ENCODE peak calls at places on chromosomes 4 and X, in seven cellular contexts. U is stomach; V is fibroblast of lung; P is CD4-positive, alpha-beta T cell; W is breast epithelium; O is ovary; K is brain microvascular endothelial cell. S is an unnamed sample.

GRCh38 chrX:12021708-12022107 is 116.6 kb upstream of the FRMPD4 start:
- DNase-seq in U (no peak), V (peak), P (no peak), W (no peak), O (no peak), K (no peak), S (no peak)

GRCh38 chr4:4591071-4591470 is 49.2 kb upstream of the STX18 start:
- DNase-seq in U (no peak), V (no peak), P (no peak), W (no peak), O (no peak), K (no peak), S (no peak)

GRCh38 chr4:129950217-129950616 is 854.3 kb downstream of the C4orf33 start:
- DNase-seq in U (no peak), V (no peak), P (no peak), W (no peak), O (no peak), K (no peak), S (no peak)

GRCh38 chr4:126827669-126828068 is 805.1 kb upstream of the INTU start:
- DNase-seq in U (no peak), V (no peak), P (no peak), W (no peak), O (no peak), K (no peak), S (no peak)

GRCh38 chrX:44903842-44904530 is 31.0 kb downstream of the KDM6A start:
- DNase-seq in U (no peak), V (no peak), P (no peak), W (no peak), O (no peak), K (no peak), S (no peak)

GRCh38 chrX:25442501-25442900 is 426.7 kb upstream of the ARX start:
- DNase-seq in U (no peak), V (no peak), P (no peak), W (no peak), O (no peak), K (no peak), S (peak)

GRCh38 chr4:184755278-184755677 is 21.4 kb upstream of the CENPU start:
- DNase-seq in U (no peak), V (peak), P (no peak), W (no peak), O (no peak), K (peak), S (no peak)

GRCh38 chrX:2594491-2594890 is 93.7 kb upstream of the DHRSX start:
- DNase-seq in U (no peak), V (no peak), P (no peak), W (no peak), O (no peak), K (no peak), S (no peak)

GRCh38 chr4:93835929-93836328 is 7.4 kb downstream of the ATOH1 start:
- DNase-seq in U (no peak), V (no peak), P (no peak), W (no peak), O (no peak), K (no peak), S (no peak)

GRCh38 chr4:24032371-24032989 is 142.6 kb upstream of the PPARGC1A start:
- DNase-seq in U (peak), V (no peak), P (no peak), W (no peak), O (no peak), K (no peak), S (no peak)

GRCh38 chr4:159829184-159829583 is 726.3 kb downstream of the RAPGEF2 start:
- DNase-seq in U (no peak), V (no peak), P (no peak), W (no peak), O (no peak), K (no peak), S (no peak)

GRCh38 chr4:17577660-17578481 is 873 bp downstream of the LAP3 start:
- DNase-seq in U (peak), V (peak), P (peak), W (peak), O (peak), K (peak), S (no peak)

GRCh38 chr4:99817310-99817885 is 771 bp downstream of the DAPP1 start:
- DNase-seq in U (no peak), V (no peak), P (no peak), W (no peak), O (no peak), K (no peak), S (no peak)

GRCh38 chr4:143313527-143313926 is 23.1 kb upstream of the GAB1 start:
- DNase-seq in U (no peak), V (no peak), P (no peak), W (no peak), O (no peak), K (no peak), S (no peak)

GRCh38 chr4:139825523-139826014 is 159.9 kb downstream of the MGST2 start:
- DNase-seq in U (no peak), V (no peak), P (no peak), W (no peak), O (no peak), K (no peak), S (no peak)

DNA sequence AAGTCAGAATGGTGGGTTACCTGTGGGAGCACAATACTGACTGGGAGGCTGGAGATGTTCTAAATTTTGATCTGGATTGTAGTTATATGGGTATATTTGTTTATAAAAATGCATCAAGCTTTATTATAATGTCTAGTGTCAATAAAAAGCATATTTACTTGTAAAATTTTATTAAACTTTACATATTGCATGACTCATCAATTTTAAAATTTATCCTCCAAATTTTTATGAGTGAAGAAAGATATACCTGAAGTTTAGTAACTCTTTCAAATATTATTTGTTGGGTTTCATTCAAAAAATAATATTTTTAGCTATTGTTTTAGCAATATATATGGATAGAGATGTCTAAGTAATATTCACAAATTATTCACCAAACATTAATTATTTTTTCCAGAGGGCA is 103.0 kb downstream of the ANXA5 start:
- DNase-seq in U (no peak), V (no peak), P (no peak), W (no peak), O (no peak), K (no peak), S (no peak)
- H3K27ac ChIP-seq in U (no peak), V (no peak), P (no peak), W (no peak), O (no peak), K (no peak), S (no peak)

GRCh38 chrX:133794151-133794550 is 191.2 kb downstream of the GPC3 start:
- DNase-seq in U (no peak), V (no peak), P (no peak), W (no peak), O (no peak), K (no peak), S (no peak)
- H3K27ac ChIP-seq in U (no peak), V (no peak), P (no peak), W (no peak), O (no peak), K (no peak), S (no peak)

DNA sequence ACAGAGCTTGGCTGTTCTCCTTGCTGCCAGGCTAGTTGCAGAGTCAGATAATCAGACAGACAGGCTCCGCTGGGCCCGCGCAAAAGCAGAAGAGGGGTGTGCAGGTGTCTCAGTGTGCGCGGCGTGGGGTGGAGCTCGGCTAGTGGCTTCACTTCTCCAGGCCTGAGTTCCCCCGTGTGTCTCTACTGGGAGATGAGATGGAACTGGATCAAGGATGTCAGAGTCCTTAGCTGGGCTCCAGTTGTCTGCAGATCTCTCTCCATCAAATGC is 21.1 kb downstream of the HTRA3 start:
- DNase-seq in U (no peak), V (no peak), P (no peak), W (no peak), O (peak), K (no peak), S (no peak)
- H3K27ac ChIP-seq in U (no peak), V (no peak), P (no peak), W (no peak), O (no peak), K (no peak), S (no peak)

DNA sequence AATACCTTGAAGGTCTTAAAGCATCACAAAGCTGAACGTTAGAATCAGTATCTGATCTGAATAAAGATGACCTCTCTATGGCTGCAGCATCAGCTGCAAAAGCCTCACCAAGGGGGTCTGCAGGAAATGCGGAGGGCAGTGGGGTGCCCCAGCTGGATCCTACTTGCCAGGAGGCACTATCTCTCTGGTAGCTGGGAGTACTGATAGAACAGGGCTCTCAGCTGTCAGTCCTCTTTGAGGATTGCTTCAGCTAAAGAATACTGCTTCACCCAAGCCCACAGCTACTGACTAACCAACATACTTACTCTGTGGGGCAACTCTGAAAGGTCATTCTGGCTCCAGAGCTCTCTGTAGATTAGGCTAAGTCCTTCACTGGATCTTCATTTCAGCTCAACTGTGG is 112.5 kb upstream of the ZFP42 start:
- DNase-seq in U (no peak), V (no peak), P (no peak), W (no peak), O (no peak), K (no peak), S (no peak)
- H3K27ac ChIP-seq in U (no peak), V (no peak), P (no peak), W (no peak), O (no peak), K (no peak), S (no peak)

GRCh38 chr4:152032722-152033131 is 271.9 kb upstream of the GATB start:
- DNase-seq in U (no peak), V (peak), P (no peak), W (no peak), O (no peak), K (peak), S (no peak)

GRCh38 chr4:152029631-152030030 is 268.8 kb upstream of the GATB start:
- DNase-seq in U (no peak), V (no peak), P (no peak), W (no peak), O (no peak), K (no peak), S (no peak)

GRCh38 chr4:152037435-152037834 is 276.6 kb upstream of the GATB start:
- DNase-seq in U (no peak), V (no peak), P (no peak), W (no peak), O (no peak), K (no peak), S (no peak)

GRCh38 chr4:152036626-152037025 is 275.8 kb upstream of the GATB start:
- DNase-seq in U (no peak), V (peak), P (no peak), W (no peak), O (no peak), K (no peak), S (no peak)

DNA sequence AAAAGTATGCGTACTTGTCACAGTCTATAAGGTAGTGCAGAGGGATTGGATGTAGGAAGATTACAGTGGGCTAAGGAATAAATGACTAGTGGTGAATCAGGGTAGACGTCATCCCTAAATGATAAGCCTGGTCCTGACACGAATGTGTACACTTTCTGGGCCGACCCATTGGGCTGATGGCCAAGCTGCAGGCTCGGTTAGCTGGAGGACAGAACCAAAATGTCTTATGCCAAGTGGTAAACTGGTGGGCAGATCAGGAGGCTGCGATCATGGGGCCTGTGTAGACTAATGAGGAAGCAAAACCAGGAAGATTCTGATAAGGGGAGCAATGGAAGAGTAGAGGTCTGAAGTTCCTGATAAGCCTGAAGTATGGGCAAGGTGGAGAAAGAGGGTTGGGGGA is 272.8 kb upstream of the GATB start:
- DNase-seq in U (no peak), V (peak), P (no peak), W (no peak), O (no peak), K (no peak), S (no peak)
- H3K27ac ChIP-seq in U (no peak), V (no peak), P (no peak), W (no peak), O (no peak), K (no peak), S (no peak)

GRCh38 chr4:1819284-1819683 is 26.2 kb downstream of the FGFR3 start:
- DNase-seq in U (peak), V (no peak), P (no peak), W (no peak), O (no peak), K (no peak), S (no peak)
- H3K27ac ChIP-seq in U (no peak), V (no peak), P (no peak), W (no peak), O (no peak), K (no peak), S (no peak)

GRCh38 chrX:154731881-154732280 is 19.0 kb downstream of the GAB3 start:
- DNase-seq in U (no peak), V (no peak), P (no peak), W (no peak), O (no peak), K (peak), S (no peak)

GRCh38 chrX:154728791-154729190 is 22.1 kb downstream of the GAB3 start:
- DNase-seq in U (no peak), V (no peak), P (no peak), W (no peak), O (no peak), K (no peak), S (no peak)

GRCh38 chrX:154729439-154729838 is 21.4 kb downstream of the GAB3 start:
- DNase-seq in U (no peak), V (no peak), P (no peak), W (no peak), O (no peak), K (no peak), S (no peak)

GRCh38 chrX:154731203-154731602 is 19.7 kb downstream of the GAB3 start:
- DNase-seq in U (no peak), V (no peak), P (no peak), W (no peak), O (no peak), K (no peak), S (no peak)

DNA sequence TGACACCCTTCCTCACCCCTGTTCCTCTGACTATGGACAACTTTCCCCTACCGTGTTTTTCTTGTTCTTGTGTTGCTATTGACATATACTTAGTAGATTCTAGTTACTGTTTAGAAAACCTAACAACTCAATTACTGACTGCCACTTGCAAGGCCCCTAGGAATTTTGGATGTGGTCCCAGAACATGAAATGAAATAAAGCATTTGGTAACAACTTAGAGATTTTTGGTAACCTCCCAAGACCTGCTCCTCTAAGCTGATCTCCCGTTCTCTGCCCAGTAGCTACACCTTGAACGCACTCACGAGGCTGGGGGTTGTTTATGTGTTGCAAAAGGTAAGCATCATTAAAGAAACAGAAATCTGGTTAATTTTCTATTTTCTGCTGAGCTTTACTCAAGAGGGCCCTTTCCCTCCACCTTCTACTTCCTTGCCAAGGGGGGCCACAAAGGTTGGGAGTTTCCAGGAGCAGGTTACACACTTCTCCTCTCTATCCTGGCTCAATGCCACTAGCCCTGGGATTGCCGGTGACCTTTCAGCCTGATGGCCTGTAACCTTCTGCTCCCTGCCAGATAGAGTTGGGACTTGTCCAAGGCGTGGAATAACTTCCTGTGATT is 20.5 kb downstream of the GAB3 start:
- DNase-seq in U (no peak), V (peak), P (no peak), W (no peak), O (peak), K (peak), S (peak)
- H3K27ac ChIP-seq in U (peak), V (peak), P (peak), W (peak), O (no peak), K (peak), S (no peak)

GRCh38 chr4:57044996-57045395 is 65.2 kb downstream of the IGFBP7 start:
- DNase-seq in U (no peak), V (peak), P (no peak), W (no peak), O (no peak), K (no peak), S (no peak)
- H3K27ac ChIP-seq in U (no peak), V (no peak), P (no peak), W (peak), O (no peak), K (peak), S (no peak)

DNA sequence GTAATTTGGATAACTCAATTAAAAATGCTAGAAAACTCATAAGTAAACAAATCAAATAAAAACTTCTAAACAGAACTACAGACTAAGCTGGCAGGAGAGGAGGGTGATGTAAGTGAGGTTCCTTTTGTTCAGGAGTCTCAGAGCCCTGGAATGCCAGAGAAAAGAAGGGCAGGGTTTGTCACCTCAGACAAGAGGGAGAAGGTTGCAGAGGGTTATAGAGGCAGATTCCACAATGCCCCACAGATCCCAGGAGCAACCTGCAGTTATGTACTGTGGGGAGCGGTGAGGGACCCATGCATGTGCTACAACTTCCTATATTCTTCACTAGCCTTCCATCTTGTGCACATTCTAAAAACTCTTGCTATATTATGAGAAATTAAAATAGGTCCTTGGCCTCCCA is 129.7 kb downstream of the CFAP299 start:
- DNase-seq in U (no peak), V (no peak), P (no peak), W (no peak), O (no peak), K (no peak), S (no peak)
- H3K27ac ChIP-seq in U (no peak), V (no peak), P (no peak), W (no peak), O (no peak), K (no peak), S (no peak)

DNA sequence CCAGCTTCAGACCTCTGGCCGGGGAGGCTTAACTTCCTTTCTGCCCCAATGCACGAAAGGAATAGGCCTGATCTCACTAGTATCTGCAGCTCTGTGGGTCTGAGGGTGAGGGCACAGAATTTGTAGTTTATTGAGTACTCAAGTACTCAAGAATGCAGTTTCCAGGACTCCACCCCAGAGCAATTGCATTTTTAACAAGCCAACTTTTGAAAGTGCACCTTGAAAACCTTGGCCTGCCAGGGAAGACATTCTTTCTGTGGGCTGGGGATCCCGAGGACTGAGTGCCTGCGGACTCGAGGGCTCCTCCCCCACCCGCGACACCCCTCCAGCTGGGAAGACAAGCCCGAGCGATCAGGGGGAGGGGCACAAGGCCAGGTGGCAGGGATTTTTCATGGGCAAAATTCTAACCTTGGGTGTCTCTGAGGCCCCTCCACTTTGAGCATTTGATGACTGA is 22.4 kb downstream of the RS1 start:
- DNase-seq in U (no peak), V (no peak), P (no peak), W (no peak), O (no peak), K (no peak), S (no peak)
- H3K27ac ChIP-seq in U (no peak), V (no peak), P (no peak), W (no peak), O (no peak), K (no peak), S (no peak)

S was measured in A673.